ENCODE peak calls at places on chromosome 14, in five cellular contexts. V is WTC11, R is fibroblast of mammary gland, P is breast epithelium, I is AG08395. J is an unnamed sample.

GRCh38 chr14:64213079-64213478 is 81.1 kb downstream of the ESR2 start:
- DNase-seq in V (no peak), R (no peak), P (no peak), I (no peak), J (no peak)

GRCh38 chr14:55610717-55611370 is 30.8 kb downstream of the KTN1 start:
- DNase-seq in V (peak), R (no peak), P (no peak), I (no peak), J (no peak)

GRCh38 chr14:75005357-75005756 is 2.6 kb downstream of the EIF2B2 start:
- DNase-seq in V (no peak), R (no peak), P (no peak), I (no peak), J (no peak)

GRCh38 chr14:76328457-76329137 is 47.3 kb upstream of the ESRRB start:
- DNase-seq in V (no peak), R (no peak), P (no peak), I (no peak), J (no peak)

GRCh38 chr14:79418649-79419415 is 792.5 kb downstream of the DIO2 start:
- DNase-seq in V (no peak), R (no peak), P (no peak), I (no peak), J (no peak)

GRCh38 chr14:101229666-101230065 is 326.1 kb upstream of the RTL1 start:
- DNase-seq in V (no peak), R (no peak), P (no peak), I (no peak), J (no peak)

GRCh38 chr14:72631401-72631800 is 262.5 kb downstream of the DPF3 start:
- DNase-seq in V (no peak), R (no peak), P (no peak), I (no peak), J (no peak)

GRCh38 chr14:72303930-72304329 is 371.7 kb downstream of the RGS6 start:
- DNase-seq in V (no peak), R (no peak), P (no peak), I (no peak), J (no peak)

GRCh38 chr14:103185051-103186027 is 62.1 kb downstream of the TNFAIP2 start:
- DNase-seq in V (no peak), R (peak), P (no peak), I (peak), J (no peak)

GRCh38 chr14:88598097-88598675 is 35.3 kb downstream of the ZC3H14 start:
- DNase-seq in V (no peak), R (no peak), P (no peak), I (no peak), J (no peak)

GRCh38 chr14:35526962-35527361 is 7.0 kb upstream of the INSM2 start:
- DNase-seq in V (no peak), R (no peak), P (no peak), I (no peak), J (no peak)

GRCh38 chr14:100056431-100056830 is 8.8 kb upstream of the EVL start:
- DNase-seq in V (no peak), R (no peak), P (no peak), I (no peak), J (no peak)

GRCh38 chr14:101151226-101151929 is 247.9 kb upstream of the RTL1 start:
- DNase-seq in V (no peak), R (peak), P (no peak), I (no peak), J (no peak)

GRCh38 chr14:63182967-63183366 is 21.3 kb upstream of the RHOJ start:
- DNase-seq in V (no peak), R (no peak), P (no peak), I (no peak), J (no peak)

GRCh38 chr14:88590173-88590572 is 27.3 kb downstream of the ZC3H14 start:
- DNase-seq in V (no peak), R (peak), P (no peak), I (no peak), J (no peak)

GRCh38 chr14:102826751-102827675 is 49.8 kb downstream of the TRAF3 start:
- DNase-seq in V (no peak), R (no peak), P (no peak), I (no peak), J (no peak)

GRCh38 chr14:75025876-75026275 is 23.2 kb downstream of the EIF2B2 start:
- DNase-seq in V (no peak), R (no peak), P (no peak), I (no peak), J (no peak)

GRCh38 chr14:53531151-53531550 is 378.0 kb upstream of the DDHD1 start:
- DNase-seq in V (no peak), R (no peak), P (no peak), I (no peak), J (no peak)

GRCh38 chr14:31006703-31007102 is 18.7 kb upstream of the AP4S1 start:
- DNase-seq in V (no peak), R (no peak), P (no peak), I (no peak), J (no peak)

GRCh38 chr14:94893411-94894160 is 123.7 kb upstream of the GSC start:
- DNase-seq in V (no peak), R (no peak), P (no peak), I (no peak), J (no peak)

GRCh38 chr14:65286443-65286842 is 126.1 kb upstream of the FUT8 start:
- DNase-seq in V (no peak), R (peak), P (no peak), I (no peak), J (no peak)

GRCh38 chr14:24430143-24430681 is 458 bp downstream of the KHNYN start:
- DNase-seq in V (peak), R (peak), P (peak), I (peak), J (no peak)

GRCh38 chr14:31893156-31893813 is 183.8 kb upstream of the ARHGAP5 start:
- DNase-seq in V (no peak), R (no peak), P (no peak), I (no peak), J (no peak)

GRCh38 chr14:55105991-55106390 is 23.1 kb upstream of the LGALS3 start:
- DNase-seq in V (no peak), R (no peak), P (no peak), I (no peak), J (no peak)

GRCh38 chr14:20799444-20799843 is 3.2 kb downstream of the RNASE1 start:
- DNase-seq in V (no peak), R (no peak), P (no peak), I (no peak), J (no peak)

GRCh38 chr14:81319314-81319713 is 80.8 kb downstream of the STON2 start:
- DNase-seq in V (no peak), R (no peak), P (no peak), I (no peak), J (no peak)

GRCh38 chr14:76514599-76514998 is 138.7 kb downstream of the ESRRB start:
- DNase-seq in V (no peak), R (peak), P (no peak), I (no peak), J (no peak)

GRCh38 chr14:89638888-89639287 is 221.9 kb upstream of the FOXN3 start:
- DNase-seq in V (no peak), R (no peak), P (no peak), I (no peak), J (no peak)

GRCh38 chr14:77052281-77053044 is 24.0 kb upstream of the IRF2BPL start:
- DNase-seq in V (no peak), R (no peak), P (peak), I (no peak), J (no peak)

GRCh38 chr14:51869426-51870113 is 9.2 kb downstream of the GNG2 start:
- DNase-seq in V (no peak), R (no peak), P (no peak), I (no peak), J (no peak)

GRCh38 chr14:32559595-32559994 is 230.5 kb downstream of the AKAP6 start:
- DNase-seq in V (no peak), R (no peak), P (no peak), I (no peak), J (no peak)

GRCh38 chr14:70724061-70724596 is 82.4 kb downstream of the TTC9 start:
- DNase-seq in V (no peak), R (no peak), P (no peak), I (no peak), J (no peak)

GRCh38 chr14:77043984-77044485 is 15.5 kb upstream of the IRF2BPL start:
- DNase-seq in V (no peak), R (no peak), P (no peak), I (no peak), J (no peak)

GRCh38 chr14:74425525-74426201 is 347 bp downstream of the SYNDIG1L start:
- DNase-seq in V (peak), R (no peak), P (no peak), I (peak), J (no peak)

J was measured in thoracic aorta.